ENCODE peak calls at places on chromosomes 11 and 22, in eight cellular contexts. E is A172, A is HTR-8/SVneo, J is iPS-NIHi11, V is Kasumi-1, Y is Right ventricle myocardium superior, L is endothelial cell of umbilical vein, X is right cardiac atrium. D is an unnamed sample.

GRCh38 chr22:49913446-49913845 is 4.8 kb downstream of the ALG12 start:
- DNase-seq in A (no peak), X (peak; percentile 17), Y (no peak), J (no peak), L (no peak), V (no peak), E (no peak), D (no peak)

GRCh38 chr22:32839776-32840571 is 38.5 kb downstream of the TIMP3 start:
- DNase-seq in A (no peak), E (peak; percentile 13), J (no peak), L (no peak), V (no peak), X (no peak), Y (no peak), D (no peak)

GRCh38 chr11:12056112-12056511 is 47.7 kb upstream of the DKK3 start:
- DNase-seq in X (no peak), J (no peak), V (no peak), E (no peak), L (no peak), Y (no peak), A (no peak), D (peak; percentile 42)

GRCh38 chr22:36761553-36762240 is 14.2 kb downstream of the IFT27 start:
- DNase-seq in A (no peak), E (no peak), Y (no peak), V (no peak), J (no peak), X (no peak), L (no peak), D (no peak)

GRCh38 chr22:49768961-49769690 is 58.5 kb downstream of the BRD1 start:
- DNase-seq in X (peak; percentile 79), E (no peak), A (no peak), Y (no peak), L (no peak), J (peak; percentile 16), V (no peak), D (peak; percentile 15)

GRCh38 chr22:26502688-26503561 is 9.3 kb downstream of the TFIP11 start:
- DNase-seq in J (peak; percentile 84), A (peak; percentile 23), X (no peak), V (peak; percentile 96), E (peak; percentile 22), Y (no peak), L (peak; percentile 64), D (peak; percentile 75)

GRCh38 chr11:1303973-1304372 is 5.5 kb downstream of the TOLLIP start:
- DNase-seq in V (no peak), E (no peak), L (no peak), A (no peak), X (peak; percentile 66), Y (no peak), J (no peak), D (no peak)

GRCh38 chr22:38963872-38964271 is 6.5 kb downstream of the APOBEC3A start:
- DNase-seq in E (no peak), L (no peak), A (no peak), X (no peak), Y (no peak), V (no peak), J (no peak), D (no peak)

GRCh38 chr11:93017821-93018690 is 48.6 kb downstream of the MTNR1B start:
- DNase-seq in A (no peak), J (no peak), E (peak; percentile 67), Y (no peak), V (no peak), X (no peak), L (no peak), D (no peak)

GRCh38 chr22:32880061-32880460 is 78.6 kb downstream of the TIMP3 start:
- DNase-seq in Y (no peak), L (no peak), A (no peak), V (no peak), E (peak; percentile 44), X (no peak), J (no peak), D (no peak)

GRCh38 chr11:118004543-118005223 is 18.5 kb downstream of the IL10RA start:
- DNase-seq in L (no peak), E (no peak), V (no peak), Y (no peak), J (no peak), X (no peak), A (no peak), D (no peak)

GRCh38 chr11:43948341-43949185 is 6.1 kb downstream of the C11orf96 start:
- DNase-seq in J (no peak), Y (no peak), L (no peak), A (no peak), V (no peak), X (no peak), E (no peak), D (no peak)

GRCh38 chr11:99098258-99098657 is 77.5 kb downstream of the CNTN5 start:
- DNase-seq in Y (no peak), A (no peak), X (no peak), J (no peak), L (no peak), E (no peak), V (no peak), D (no peak)

GRCh38 chr11:30481816-30482215 is 104.3 kb downstream of the MPPED2 start:
- DNase-seq in J (no peak), E (no peak), A (no peak), V (no peak), X (no peak), L (no peak), Y (no peak), D (no peak)

D was measured in dermis blood vessel endothelial cell.